ENCODE peak calls at places on chromosomes 6 and 20, in five cellular contexts. A is endodermal cell; N is psoas muscle; I is CD8-positive, alpha-beta T cell; G is adrenal gland. Y is an unnamed sample. For H3K4me1, the result is how much of the 10 kb centered on the place peaks cover.

GRCh38 chr20:45347297-45347935 is 808 bp downstream of the SDC4 start:
- DNase-seq in N (no peak), A (no peak), G (no peak), I (no peak), Y (no peak)

GRCh38 chr20:18032977-18033892 is 24.5 kb downstream of the OVOL2 start:
- DNase-seq in N (no peak), A (peak), I (no peak), G (no peak), Y (no peak)

GRCh38 chr6:136921521-136921935 is 573 bp upstream of the SLC35D3 start:
- DNase-seq in G (no peak), A (no peak), N (peak), I (no peak), Y (no peak)

GRCh38 chr6:150228067-150228733 is 85.4 kb downstream of the PPP1R14C start:
- DNase-seq in N (no peak), G (no peak), A (no peak), I (no peak), Y (no peak)

GRCh38 chr6:25017932-25018581 is 82.3 kb upstream of the RIPOR2 start:
- DNase-seq in A (peak), G (peak), N (peak), I (peak), Y (no peak)

GRCh38 chr20:10619427-10619826 is 54.4 kb downstream of the JAG1 start:
- DNase-seq in G (no peak), A (no peak), I (no peak), N (no peak), Y (no peak)

GRCh38 chr6:83185096-83185495 is 8.0 kb downstream of the PGM3 start:
- DNase-seq in G (no peak), A (no peak), I (no peak), N (no peak), Y (no peak)

GRCh38 chr6:56803594-56803993 is 151.3 kb upstream of the BEND6 start:
- DNase-seq in N (no peak), I (no peak), G (no peak), A (no peak), Y (no peak)

GRCh38 chr6:107244742-107245470 is 129.6 kb upstream of the BEND3 start:
- DNase-seq in G (peak), I (no peak), N (no peak), A (no peak), Y (no peak)

GRCh38 chr20:16424780-16425179 is 148.5 kb downstream of the KIF16B start:
- DNase-seq in G (no peak), I (no peak), A (no peak), N (no peak), Y (no peak)

GRCh38 chr6:109050012-109050411 is 44.6 kb downstream of the SESN1 start:
- DNase-seq in G (no peak), A (no peak), N (no peak), I (no peak), Y (no peak)

GRCh38 chr6:87918461-87918941 is 129.1 kb upstream of the SPACA1 start:
- DNase-seq in G (no peak), A (no peak), N (no peak), I (no peak), Y (no peak)

GRCh38 chr6:44010411-44011349 is 116.6 kb downstream of the MRPL14 start:
- DNase-seq in I (no peak), A (peak), N (peak), G (peak), Y (peak)

GRCh38 chr6:131840441-131840840 is 32.6 kb downstream of the ENPP1 start:
- DNase-seq in A (no peak), I (no peak), N (no peak), G (no peak), Y (no peak)

GRCh38 chr6:138105880-138106664 is 1.1 kb downstream of the PERP start:
- DNase-seq in G (no peak), I (no peak), N (no peak), A (peak), Y (no peak)

DNA sequence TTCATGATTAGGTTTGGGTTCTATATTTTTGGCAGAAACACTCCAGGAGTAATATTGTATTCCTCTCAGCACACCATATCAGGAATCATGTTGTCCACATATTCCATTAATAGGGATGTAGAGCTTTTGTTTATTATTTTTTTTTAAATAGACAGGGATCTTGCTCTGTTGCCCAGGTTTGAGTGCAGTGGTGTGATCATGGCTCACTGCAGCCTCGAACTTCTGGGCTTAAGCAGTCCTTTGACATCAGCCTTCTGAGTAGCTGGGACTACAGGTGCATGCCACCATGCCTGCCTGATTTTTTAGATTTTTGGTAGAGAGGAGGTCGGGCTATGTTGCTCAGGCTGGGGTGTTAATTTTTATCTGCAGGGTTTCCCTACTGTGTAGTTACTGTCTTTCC is 12.0 kb downstream of the SCAF8 start:
- DNase-seq in N (no peak), A (no peak), G (no peak), I (no peak), Y (no peak)
- H3K4me1 ChIP-seq in N (half or more), A (under half), G (half or more), I (under half), Y (under half)

DNA sequence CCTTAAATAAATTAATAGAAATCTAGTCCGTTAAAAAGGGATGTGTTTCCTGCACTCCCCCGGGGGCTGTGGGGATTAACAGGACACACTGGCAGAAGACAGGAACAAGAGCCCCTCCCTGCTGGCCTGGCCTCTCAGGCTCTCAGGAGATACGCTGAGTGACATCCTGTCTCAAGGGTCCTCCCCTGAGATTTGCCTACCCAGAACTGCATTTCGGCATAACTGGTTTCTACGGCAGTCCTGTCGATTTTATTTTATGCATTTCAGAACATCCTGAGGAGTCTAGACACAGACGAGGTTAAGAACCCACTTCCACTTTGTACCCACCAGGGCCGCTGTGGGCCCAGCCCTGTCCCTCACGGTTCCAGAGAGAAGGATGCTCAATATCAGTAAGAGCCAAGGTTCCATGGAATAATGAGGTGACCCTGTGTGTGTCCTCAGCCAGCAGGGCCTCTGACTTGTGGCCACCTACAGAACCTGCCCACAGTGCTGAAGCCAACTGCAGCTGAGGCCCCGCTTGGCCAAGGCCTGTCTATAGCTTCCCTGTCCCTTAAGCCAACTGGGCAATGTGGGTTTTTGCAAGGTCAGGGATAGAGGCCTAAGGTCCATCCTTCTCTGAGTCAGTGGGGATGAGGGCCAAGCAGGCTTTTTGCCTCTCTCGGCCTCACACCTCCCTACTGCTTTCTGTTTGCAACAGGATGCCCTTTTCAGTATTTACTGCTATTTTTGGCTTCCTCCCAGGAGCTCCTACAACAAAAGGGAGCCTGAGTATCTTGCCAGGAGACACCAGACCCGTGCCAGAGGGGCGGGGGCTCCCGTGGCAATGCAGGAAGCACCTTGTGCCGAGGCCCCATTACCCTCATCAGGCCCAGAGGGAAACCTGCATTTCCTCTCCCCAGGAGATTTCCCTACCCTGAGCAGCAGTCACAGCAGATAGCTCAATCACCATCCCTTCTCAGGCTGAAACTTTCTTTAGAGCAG is 14.7 kb downstream of the UQCC2 start:
- DNase-seq in N (peak), A (peak), G (peak), I (peak), Y (peak)
- H3K27ac ChIP-seq in N (peak), A (no peak), G (peak), I (peak), Y (peak)

GRCh38 chr6:17448165-17448564 is 54.8 kb downstream of the CAP2 start:
- DNase-seq in I (no peak), G (no peak), N (no peak), A (no peak), Y (no peak)

GRCh38 chr6:17450825-17451224 is 57.4 kb downstream of the CAP2 start:
- DNase-seq in A (peak), I (no peak), G (no peak), N (no peak), Y (no peak)

GRCh38 chr6:17442196-17442595 is 48.8 kb downstream of the CAP2 start:
- DNase-seq in G (no peak), N (no peak), I (no peak), A (peak), Y (no peak)

GRCh38 chr6:17446713-17447112 is 53.3 kb downstream of the CAP2 start:
- DNase-seq in N (no peak), G (no peak), A (peak), I (no peak), Y (no peak)
- TF ChIP-seq CTCF in N (no peak), G (no peak), A (peak), I (no peak), Y (no peak)

DNA sequence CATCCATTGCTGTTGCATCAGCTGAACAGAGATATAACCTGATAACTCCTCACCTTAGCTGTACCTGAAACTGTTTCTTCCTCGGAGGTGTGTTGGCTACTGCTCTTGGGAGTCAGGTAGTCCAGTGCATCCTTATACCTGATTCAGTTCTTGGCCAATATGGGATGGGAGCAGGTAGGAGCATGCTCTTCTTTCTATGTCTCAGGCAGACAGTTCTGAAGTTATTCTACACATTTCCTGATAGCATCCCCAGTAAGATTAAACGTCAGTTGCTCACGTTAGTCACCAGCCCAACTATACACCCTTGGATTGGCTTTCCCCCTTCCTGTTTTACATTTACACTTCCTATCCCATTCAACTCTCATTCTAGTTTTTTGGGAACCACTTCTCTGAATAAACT is 244.3 kb upstream of the FLRT3 start:
- DNase-seq in I (no peak), A (no peak), N (no peak), G (no peak), Y (no peak)
- H3K4me1 ChIP-seq in I (under half), A (under half), N (under half), G (under half), Y (under half)

GRCh38 chr6:69487688-69488087 is 309.1 kb downstream of the LMBRD1 start:
- DNase-seq in G (no peak), A (no peak), N (no peak), I (no peak), Y (no peak)
- H3K27ac ChIP-seq in G (no peak), A (no peak), N (no peak), I (no peak), Y (no peak)

Y was measured in upper lobe of left lung.